ENCODE peak calls at places on chromosomes 3 and 15, in eight cellular contexts. P, I, S, X, R, U, A and E are unnamed samples. For H3K4me1, the result is how much of the 10 kb centered on the place peaks cover.

GRCh38 chr15:28097656-28098359 is 1.3 kb downstream of the OCA2 start:
- DNase-seq in P (no peak), I (no peak), S (peak), X (no peak), R (no peak), U (no peak), A (no peak), E (no peak)

GRCh38 chr15:36415643-36416042 is 163.8 kb upstream of the CDIN1 start:
- DNase-seq in P (no peak), I (no peak), S (no peak), X (no peak), R (no peak), U (no peak), A (peak), E (no peak)

GRCh38 chr3:85259748-85260147 is 301.0 kb downstream of the CADM2 start:
- DNase-seq in P (no peak), I (no peak), S (no peak), X (no peak), R (no peak), U (no peak), A (no peak), E (no peak)

GRCh38 chr15:71679223-71680078 is 130.9 kb upstream of the NR2E3 start:
- DNase-seq in P (no peak), I (no peak), S (no peak), X (no peak), R (no peak), U (no peak), A (peak), E (no peak)

GRCh38 chr15:40286794-40287193 is 3.9 kb upstream of the ANKRD63 start:
- DNase-seq in P (no peak), I (no peak), S (no peak), X (no peak), R (no peak), U (no peak), A (no peak), E (peak)

GRCh38 chr3:38347421-38348200 is 1.0 kb downstream of the XYLB start:
- DNase-seq in P (no peak), I (no peak), S (peak), X (no peak), R (no peak), U (no peak), A (no peak), E (no peak)

GRCh38 chr15:34514251-34514760 is 69.1 kb downstream of the GOLGA8B start:
- DNase-seq in P (peak), I (peak), S (peak), X (peak), R (peak), U (no peak), A (peak), E (peak)

GRCh38 chr3:47409688-47410416 is 29.0 kb downstream of the PTPN23 start:
- DNase-seq in P (no peak), I (no peak), S (no peak), X (no peak), R (no peak), U (no peak), A (no peak), E (no peak)

GRCh38 chr3:16583551-16583950 is 21.7 kb downstream of the DAZL start:
- DNase-seq in P (no peak), I (no peak), S (no peak), X (no peak), R (no peak), U (no peak), A (peak), E (no peak)

GRCh38 chr3:29441020-29441324 is 160.1 kb downstream of the RBMS3 start:
- DNase-seq in P (no peak), I (no peak), S (no peak), X (no peak), R (no peak), U (no peak), A (no peak), E (no peak)

GRCh38 chr3:164144824-164145223 is 933.5 kb downstream of the SI start:
- DNase-seq in P (no peak), I (no peak), S (no peak), X (no peak), R (no peak), U (no peak), A (no peak), E (no peak)

GRCh38 chr3:14175383-14176037 is 2.9 kb downstream of the XPC start:
- DNase-seq in P (no peak), I (no peak), S (no peak), X (peak), R (no peak), U (no peak), A (peak), E (no peak)

GRCh38 chr3:144235489-144235888 is 263.9 kb downstream of the DIPK2A start:
- DNase-seq in P (no peak), I (no peak), S (no peak), X (no peak), R (no peak), U (no peak), A (no peak), E (no peak)

GRCh38 chr15:39579487-39580116 is 1.3 kb upstream of the THBS1 start:
- DNase-seq in P (peak), I (peak), S (peak), X (no peak), R (peak), U (no peak), A (peak), E (peak)

GRCh38 chr15:44813231-44813630 is 76.9 kb downstream of the TRIM69 start:
- DNase-seq in P (no peak), I (no peak), S (no peak), X (no peak), R (no peak), U (no peak), A (no peak), E (no peak)

GRCh38 chr3:100335137-100335833 is 728 bp downstream of the NIT2 start:
- DNase-seq in P (no peak), I (no peak), S (no peak), X (peak), R (no peak), U (no peak), A (peak), E (no peak)

GRCh38 chr3:46372492-46373359 is 2.0 kb downstream of the CCR5 start:
- DNase-seq in P (no peak), I (no peak), S (no peak), X (peak), R (no peak), U (no peak), A (peak), E (no peak)

GRCh38 chr15:77826006-77826695 is 193.4 kb upstream of the LINGO1 start:
- DNase-seq in P (no peak), I (no peak), S (peak), X (no peak), R (no peak), U (no peak), A (no peak), E (no peak)

GRCh38 chr15:77825546-77825945 is 192.8 kb upstream of the LINGO1 start:
- DNase-seq in P (no peak), I (no peak), S (peak), X (no peak), R (no peak), U (no peak), A (no peak), E (peak)

GRCh38 chr15:77830041-77830440 is 197.3 kb upstream of the LINGO1 start:
- DNase-seq in P (no peak), I (no peak), S (peak), X (no peak), R (no peak), U (no peak), A (peak), E (no peak)

GRCh38 chr15:77825143-77825542 is 192.4 kb upstream of the LINGO1 start:
- DNase-seq in P (no peak), I (no peak), S (peak), X (no peak), R (no peak), U (no peak), A (no peak), E (no peak)

GRCh38 chr15:77827860-77828259 is 195.1 kb upstream of the LINGO1 start:
- DNase-seq in P (no peak), I (no peak), S (peak), X (no peak), R (no peak), U (no peak), A (no peak), E (no peak)
- H3K4me1 ChIP-seq in P (under half), I (under half), S (under half), X (under half), R (under half), U (under half), A (under half), E (under half)

DNA sequence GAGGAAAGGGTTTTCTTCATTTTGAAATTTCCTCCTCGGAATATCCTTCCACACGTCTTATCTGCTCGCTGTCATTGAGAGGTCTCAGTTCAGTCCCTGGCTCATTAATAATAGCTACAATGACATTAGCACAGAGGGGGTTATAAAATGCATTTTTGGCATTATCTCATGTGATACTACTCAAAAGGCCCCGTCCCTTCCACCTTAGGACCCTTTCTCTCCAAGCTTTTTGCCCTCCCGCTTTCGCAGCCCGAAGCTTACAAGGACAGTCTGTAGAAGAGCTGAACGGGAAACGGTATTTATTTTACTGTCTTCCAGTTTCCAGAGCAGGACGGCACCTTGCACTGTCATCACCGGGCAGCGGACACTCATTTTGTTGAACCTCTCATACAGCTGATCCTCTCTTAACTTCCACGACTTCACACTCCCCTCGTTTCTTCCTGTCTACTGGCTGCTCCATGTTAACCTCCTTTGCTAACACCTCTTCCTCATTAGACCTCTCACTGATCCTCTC is 5.6 kb upstream of the PLEKHO2 start:
- DNase-seq in P (no peak), I (no peak), S (no peak), X (no peak), R (no peak), U (no peak), A (no peak), E (peak)
- H3K27ac ChIP-seq in P (peak), I (peak), S (peak), X (peak), R (peak), U (peak), A (no peak), E (peak)

GRCh38 chr3:128804817-128805166 is 74.6 kb upstream of the ACAD9 start:
- DNase-seq in P (no peak), I (no peak), S (no peak), X (no peak), R (no peak), U (no peak), A (no peak), E (no peak)
- H3K4me3 ChIP-seq in P (peak), I (peak), S (no peak), X (no peak), R (peak), U (peak), A (no peak), E (no peak)

GRCh38 chr3:71077070-71077469 is 506.5 kb downstream of the FOXP1 start:
- DNase-seq in P (no peak), I (no peak), S (no peak), X (no peak), R (no peak), U (no peak), A (no peak), E (no peak)

GRCh38 chr3:71078723-71079525 is 504.6 kb downstream of the FOXP1 start:
- DNase-seq in P (no peak), I (no peak), S (no peak), X (no peak), R (no peak), U (no peak), A (no peak), E (no peak)

GRCh38 chr3:71078199-71078598 is 505.3 kb downstream of the FOXP1 start:
- DNase-seq in P (no peak), I (no peak), S (no peak), X (no peak), R (no peak), U (no peak), A (no peak), E (no peak)

GRCh38 chr3:71083726-71084131 is 499.8 kb downstream of the FOXP1 start:
- DNase-seq in P (no peak), I (no peak), S (no peak), X (no peak), R (no peak), U (no peak), A (no peak), E (no peak)

GRCh38 chr3:71080517-71081083 is 502.9 kb downstream of the FOXP1 start:
- DNase-seq in P (no peak), I (no peak), S (no peak), X (no peak), R (no peak), U (no peak), A (no peak), E (no peak)
- H3K4me1 ChIP-seq in P (under half), I (under half), S (under half), X (under half), R (under half), U (half or more), A (under half), E (under half)

GRCh38 chr15:85688703-85689102 is 106.0 kb downstream of the KLHL25 start:
- DNase-seq in P (no peak), I (no peak), S (no peak), X (no peak), R (no peak), U (no peak), A (no peak), E (no peak)

GRCh38 chr15:85690546-85691226 is 104.0 kb downstream of the KLHL25 start:
- DNase-seq in P (no peak), I (no peak), S (no peak), X (no peak), R (no peak), U (no peak), A (no peak), E (no peak)

GRCh38 chr15:85691350-85692240 is 103.1 kb downstream of the KLHL25 start:
- DNase-seq in P (no peak), I (no peak), S (no peak), X (no peak), R (no peak), U (no peak), A (no peak), E (no peak)

GRCh38 chr15:85687329-85687728 is 107.4 kb downstream of the KLHL25 start:
- DNase-seq in P (no peak), I (no peak), S (no peak), X (no peak), R (no peak), U (no peak), A (no peak), E (no peak)

DNA sequence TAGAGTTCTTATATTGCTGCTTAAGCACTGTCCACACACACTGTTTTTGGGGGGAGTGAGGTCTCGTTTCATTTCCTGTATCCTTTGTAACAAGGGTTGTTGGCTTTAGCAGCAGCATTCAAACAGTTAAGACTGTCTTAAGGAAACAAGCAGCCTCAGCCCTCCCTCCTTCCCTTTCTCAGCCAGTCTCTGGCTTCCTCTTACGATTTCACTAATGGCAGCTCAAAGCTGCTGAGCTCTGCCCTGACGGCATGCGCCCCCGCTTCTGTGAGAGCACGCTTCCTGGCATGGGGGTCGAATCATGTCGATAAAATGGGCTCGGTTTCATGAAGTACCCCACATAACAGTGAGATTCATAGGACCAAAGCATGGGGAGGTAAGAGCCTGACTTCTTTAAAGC is 105.0 kb downstream of the KLHL25 start:
- DNase-seq in P (no peak), I (peak), S (no peak), X (no peak), R (no peak), U (no peak), A (peak), E (no peak)
- H3K27ac ChIP-seq in P (peak), I (peak), S (peak), X (no peak), R (peak), U (peak), A (peak), E (peak)

GRCh38 chr15:64774556-64775523 is 549 bp downstream of the RBPMS2 start:
- DNase-seq in P (peak), I (peak), S (peak), X (no peak), R (peak), U (no peak), A (peak), E (peak)

GRCh38 chr15:64779024-64779423 is 3.6 kb upstream of the RBPMS2 start:
- DNase-seq in P (no peak), I (no peak), S (no peak), X (no peak), R (no peak), U (no peak), A (no peak), E (no peak)

GRCh38 chr15:64775551-64776401 is at the start of gene RBPMS2:
- DNase-seq in P (peak), I (peak), S (no peak), X (no peak), R (peak), U (no peak), A (peak), E (peak)

GRCh38 chr15:64773606-64774555 is 1.5 kb downstream of the RBPMS2 start:
- DNase-seq in P (no peak), I (peak), S (no peak), X (no peak), R (no peak), U (no peak), A (no peak), E (peak)

DNA sequence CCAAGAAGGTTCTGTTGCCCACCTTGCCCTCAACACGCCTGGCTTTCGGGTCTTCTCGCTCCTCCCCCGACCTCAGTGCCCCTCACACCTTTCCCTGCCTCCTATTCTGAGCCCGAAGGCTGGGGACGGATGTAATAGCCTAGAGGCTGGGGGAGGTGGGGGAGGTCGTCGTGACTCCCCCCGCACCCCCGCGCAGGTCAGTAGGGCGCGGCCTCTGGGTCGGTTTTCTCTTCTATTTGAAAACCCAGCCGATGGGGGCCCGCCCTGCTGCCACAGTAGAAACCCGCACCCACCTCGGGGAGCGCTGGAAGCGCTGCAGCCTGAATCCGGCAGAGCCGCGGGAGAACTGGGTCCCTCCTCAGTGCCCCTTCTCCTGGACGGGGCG is 1.0 kb upstream of the RBPMS2 start:
- DNase-seq in P (no peak), I (no peak), S (no peak), X (no peak), R (no peak), U (no peak), A (no peak), E (peak)
- H3K4me3 ChIP-seq in P (peak), I (peak), S (no peak), X (no peak), R (peak), U (peak), A (peak), E (peak)

DNA sequence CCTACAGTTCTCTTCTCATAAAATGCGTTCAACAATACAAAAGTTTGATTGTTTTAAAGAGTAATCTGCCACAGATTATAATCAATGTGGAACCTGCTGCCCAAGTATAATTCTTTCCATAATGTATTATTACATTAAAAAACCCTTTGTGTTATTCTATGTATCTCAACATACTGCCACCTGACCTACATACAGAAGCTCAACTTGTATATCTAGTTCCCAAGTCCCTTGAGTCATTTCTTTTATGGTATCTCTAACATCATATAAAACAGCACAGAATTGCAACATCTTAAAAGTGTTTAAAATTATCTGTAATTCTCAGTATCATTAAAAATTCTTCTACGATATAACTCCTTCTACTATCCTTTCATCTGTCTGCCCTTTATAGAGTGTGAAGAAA is 70.3 kb downstream of the TBL1XR1 start:
- DNase-seq in P (no peak), I (no peak), S (no peak), X (no peak), R (no peak), U (no peak), A (no peak), E (no peak)
- H3K4me1 ChIP-seq in P (half or more), I (half or more), S (under half), X (under half), R (half or more), U (half or more), A (under half), E (under half)

DNA sequence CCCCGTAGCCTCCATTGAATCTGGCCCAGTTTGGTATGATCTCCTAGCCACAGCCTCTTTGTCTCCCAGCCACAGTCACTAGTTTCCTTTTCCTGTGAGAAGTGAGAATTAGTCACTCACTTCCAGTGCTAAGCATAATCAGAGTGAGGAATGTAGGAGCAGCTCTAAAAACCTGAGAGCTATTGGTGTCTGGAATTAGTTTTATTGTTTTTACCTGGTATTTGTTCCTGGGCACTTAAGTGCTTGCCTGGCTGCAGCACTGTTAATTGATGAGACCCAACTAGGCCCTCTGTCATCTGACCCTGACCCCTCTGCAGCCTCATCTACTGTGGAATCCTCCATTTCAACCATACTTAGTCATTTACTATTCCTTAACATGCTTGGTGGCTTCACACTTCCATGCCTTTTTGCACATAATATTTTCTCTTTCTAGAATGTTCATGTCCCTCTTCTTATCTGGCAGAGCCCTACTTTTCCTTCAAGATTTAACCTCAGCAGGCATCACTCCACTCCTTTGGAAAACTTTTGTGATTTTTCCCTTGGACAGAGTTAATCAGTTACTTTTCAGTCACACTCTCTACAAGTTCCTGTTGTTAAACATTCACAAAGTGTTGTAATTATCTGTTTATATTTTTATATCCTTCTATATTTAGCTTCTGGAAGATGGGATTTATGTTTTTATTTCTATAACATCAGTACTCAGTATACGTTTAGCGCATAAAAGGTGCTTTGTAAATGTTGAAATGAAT is 48.8 kb downstream of the PDE8A start:
- DNase-seq in P (no peak), I (no peak), S (no peak), X (no peak), R (no peak), U (no peak), A (peak), E (no peak)
- H3K27ac ChIP-seq in P (peak), I (no peak), S (no peak), X (no peak), R (peak), U (no peak), A (peak), E (no peak)